ENCODE peak calls at places on chromosomes 6 and 20, in seven cellular contexts. X is heart right ventricle; S is upper lobe of right lung; R is suprapubic skin; E is K562; K is naive thymus-derived CD4-positive, alpha-beta T cell; N is AG04450. F is an unnamed sample.

GRCh38 chr6:41023114-41023513 is 15.9 kb downstream of the UNC5CL start:
- DNase-seq in X (no peak), R (no peak), S (no peak), E (no peak), N (no peak), K (no peak), F (no peak)

GRCh38 chr20:10925767-10926166 is 252.0 kb upstream of the JAG1 start:
- DNase-seq in S (no peak), N (no peak), R (no peak), X (no peak), K (no peak), E (no peak), F (no peak)

GRCh38 chr20:51034461-51034860 is 11.6 kb upstream of the KCNG1 start:
- DNase-seq in N (no peak), K (no peak), S (no peak), X (no peak), R (no peak), E (no peak), F (no peak)

GRCh38 chr6:113695506-113695905 is 161.6 kb upstream of the MARCKS start:
- DNase-seq in S (no peak), R (no peak), N (no peak), E (no peak), X (no peak), K (no peak), F (no peak)

GRCh38 chr20:43993552-43993951 is 78.9 kb downstream of the TOX2 start:
- DNase-seq in S (no peak), R (no peak), K (no peak), E (no peak), N (no peak), X (no peak), F (no peak)

GRCh38 chr20:61434361-61434781 is 182.3 kb downstream of the CDH4 start:
- DNase-seq in S (no peak), K (no peak), X (no peak), N (no peak), E (no peak), R (no peak), F (no peak)

GRCh38 chr6:168078943-168079405 is at the start of gene FRMD1:
- DNase-seq in X (no peak), K (no peak), R (no peak), N (no peak), E (no peak), S (no peak), F (no peak)

GRCh38 chr6:163956571-163957407 is 542.3 kb downstream of the QKI start:
- DNase-seq in S (peak; percentile 81), N (peak; percentile 37), R (peak; percentile 90), E (peak; percentile 88), X (peak; percentile 90), K (peak; percentile 42), F (peak; percentile 94)

GRCh38 chr20:24768226-24768625 is 180.8 kb upstream of the CST7 start:
- DNase-seq in X (no peak), E (no peak), N (no peak), R (no peak), S (no peak), K (no peak), F (no peak)

GRCh38 chr6:152184573-152185157 is 377.2 kb downstream of the ESR1 start:
- DNase-seq in X (no peak), S (no peak), R (no peak), E (no peak), K (peak; percentile 78), N (no peak), F (no peak)

GRCh38 chr6:13348320-13349113 is 20.2 kb upstream of the TBC1D7 start:
- DNase-seq in K (no peak), R (no peak), E (no peak), S (no peak), N (no peak), X (no peak), F (no peak)

GRCh38 chr6:5950448-5950847 is 56.3 kb downstream of the NRN1 start:
- DNase-seq in X (peak; percentile 19), R (no peak), S (no peak), K (no peak), E (peak; percentile 62), N (no peak), F (no peak)

GRCh38 chr20:57650756-57651483 is 30.7 kb upstream of the ZBP1 start:
- DNase-seq in K (no peak), N (no peak), R (no peak), S (peak; percentile 36), X (peak; percentile 3), E (no peak), F (peak; percentile 1)

GRCh38 chr20:57586370-57586793 is 25.5 kb downstream of the PCK1 start:
- DNase-seq in X (peak; percentile 13), E (no peak), R (no peak), K (no peak), N (no peak), S (no peak), F (no peak)

GRCh38 chr6:43147289-43147688 is 23.8 kb upstream of the SRF start:
- DNase-seq in E (no peak), K (no peak), R (no peak), N (no peak), S (no peak), X (no peak), F (no peak)
- H3K27ac ChIP-seq in E (no peak overlapping the region), K (no peak overlapping the region), R (no peak overlapping the region), N (no peak overlapping the region), S (no peak overlapping the region), X (no peak overlapping the region), F (no peak overlapping the region)

DNA sequence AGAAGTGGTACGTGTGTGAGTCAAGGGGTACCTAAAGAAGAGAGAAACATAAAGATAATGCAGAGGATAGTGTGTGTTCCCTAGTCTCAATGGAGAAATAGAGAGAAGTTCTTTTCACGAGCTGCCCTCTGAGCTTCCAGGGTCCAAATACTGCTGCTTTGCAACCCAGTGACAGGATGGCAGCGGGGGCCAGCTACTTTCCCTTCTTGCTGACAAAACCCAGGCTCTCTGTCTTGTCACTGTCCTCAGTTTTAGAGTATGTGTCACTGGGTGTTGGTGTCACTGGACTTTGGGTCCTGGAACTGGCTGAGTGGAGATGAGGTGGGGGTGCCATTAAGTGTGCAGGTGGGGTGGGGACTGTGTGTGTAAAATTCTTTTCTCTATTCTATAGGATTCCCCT is 265.6 kb downstream of the CDC5L start:
- DNase-seq in K (no peak), E (no peak), X (no peak), N (no peak), R (no peak), S (peak; percentile 10), F (no peak)
- H3K27ac ChIP-seq in K (no peak overlapping the region), E (no peak overlapping the region), X (no peak overlapping the region), N (no peak overlapping the region), R (no peak overlapping the region), S (no peak overlapping the region), F (no peak overlapping the region)

DNA sequence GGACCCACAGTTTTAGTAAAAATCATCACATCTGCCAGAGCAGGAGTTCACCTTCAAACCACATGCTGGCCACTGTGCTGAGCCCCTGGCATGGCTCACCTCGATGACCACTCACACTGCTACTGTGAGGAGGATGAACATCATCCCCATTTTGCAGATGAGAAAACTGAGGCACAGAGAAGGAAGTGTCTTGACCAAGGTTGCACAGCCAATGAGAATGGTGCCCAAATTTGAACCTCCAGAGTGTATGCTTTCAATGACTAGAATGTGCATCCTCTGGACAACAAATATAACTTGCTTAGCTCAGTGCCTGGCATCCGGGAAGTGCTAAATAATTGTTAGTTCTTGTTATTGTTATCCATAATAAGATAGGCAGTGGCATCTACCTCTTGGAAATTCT is 37.2 kb upstream of the FAM83D start:
- DNase-seq in S (no peak), K (no peak), R (no peak), E (no peak), N (no peak), X (no peak), F (no peak)
- H3K27ac ChIP-seq in S (no peak overlapping the region), K (no peak overlapping the region), R (no peak overlapping the region), E (no peak overlapping the region), N (no peak overlapping the region), X (no peak overlapping the region), F (no peak overlapping the region)

DNA sequence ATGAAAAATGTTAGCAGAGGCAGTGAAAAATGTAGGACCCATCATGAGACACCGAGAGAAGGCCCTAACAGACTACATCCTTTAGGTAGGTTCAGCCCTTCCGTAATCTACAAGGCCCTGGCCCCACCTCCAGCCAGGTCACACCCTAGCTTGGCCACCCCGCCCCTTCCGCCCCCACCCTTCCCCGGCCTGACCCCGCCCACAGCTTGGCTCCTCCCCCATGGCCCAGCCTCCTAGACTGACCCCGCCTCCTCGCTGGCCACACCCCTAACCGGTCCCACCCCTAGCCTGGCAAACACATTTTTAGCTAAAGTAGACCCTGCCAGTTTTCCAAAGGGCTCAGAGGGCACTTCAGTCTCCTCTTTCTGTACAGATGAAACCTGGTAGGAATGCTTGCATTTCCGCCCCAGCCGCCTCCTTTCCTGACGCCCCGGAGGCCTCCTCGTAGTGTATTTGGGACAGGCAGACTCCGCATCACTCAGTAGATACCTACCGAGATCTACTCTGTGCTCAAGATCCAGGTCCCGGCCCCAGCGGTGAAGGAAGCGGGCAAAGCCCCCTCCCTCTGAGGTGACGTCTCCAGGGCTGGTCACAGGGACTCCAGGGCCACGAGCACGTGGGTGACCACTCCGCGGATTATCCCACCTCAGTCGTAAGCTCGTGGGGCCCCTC is 443.5 kb downstream of the PREX1 start:
- DNase-seq in N (no peak), X (no peak), R (no peak), S (no peak), K (no peak), E (peak; percentile 78), F (no peak)
- H3K27ac ChIP-seq in N (no peak overlapping the region), X (no peak overlapping the region), R (no peak overlapping the region), S (no peak overlapping the region), K (no peak overlapping the region), E (no peak overlapping the region), F (no peak overlapping the region)

DNA sequence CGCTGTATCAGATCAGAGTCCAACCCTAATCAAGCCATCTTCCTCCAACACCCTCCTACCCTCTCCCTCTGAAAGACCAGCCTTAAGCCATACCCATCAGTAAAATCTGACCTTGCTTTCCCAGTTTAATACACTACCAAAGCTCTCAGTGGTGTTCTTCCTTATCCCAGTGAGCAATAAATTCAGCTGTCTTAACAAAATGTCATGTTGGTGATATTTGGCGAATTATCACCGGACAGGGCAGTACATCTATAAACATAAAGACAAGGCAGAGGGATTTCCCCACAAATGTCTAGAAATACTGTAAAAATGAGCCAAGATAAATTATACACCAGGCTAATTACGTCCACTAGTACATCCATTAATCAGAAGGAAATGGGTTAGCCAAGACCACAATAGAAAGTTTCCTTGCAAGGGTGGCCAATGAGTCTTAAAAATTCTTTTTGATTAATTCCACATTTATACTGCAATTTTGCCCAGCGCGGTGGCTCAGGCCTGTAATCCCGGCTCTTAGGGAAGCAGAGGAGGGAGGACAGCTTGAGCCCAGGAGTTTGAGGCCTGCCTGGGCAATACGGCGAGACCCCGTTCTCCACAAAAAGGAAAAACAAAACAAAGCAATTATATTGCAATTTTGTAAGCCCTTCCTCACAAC is 905 bp downstream of the RARS2 start:
- DNase-seq in X (no peak), K (no peak), S (no peak), N (no peak), R (no peak), E (no peak), F (no peak)
- H3K27ac ChIP-seq in X (peak overlapping the region; percentile 86), K (peak overlapping the region; percentile 92), S (peak overlapping the region; percentile 92), N (peak overlapping the region; percentile 90), R (peak overlapping the region; percentile 91), E (peak overlapping the region; percentile 95), F (peak overlapping the region; percentile 85)